ENCODE peak calls at places on chromosomes 13 and 19, in six cellular contexts. I is CD8-positive, alpha-beta T cell; A is breast epithelium; O is aorta; N is pancreas; G is PC-3. L is an unnamed sample.

GRCh38 chr19:3618144-3618810 is 8.3 kb downstream of the CACTIN start:
- DNase-seq in I (peak), A (no peak), O (peak), N (no peak), G (peak), L (peak)

GRCh38 chr13:98217597-98217996 is 40.5 kb upstream of the RNF113B start:
- DNase-seq in I (no peak), A (no peak), O (no peak), N (no peak), G (no peak), L (no peak)

GRCh38 chr13:111920932-111921705 is 145.8 kb upstream of the SOX1 start:
- DNase-seq in I (no peak), A (no peak), O (no peak), N (no peak), G (no peak), L (no peak)

GRCh38 chr13:20672772-20673171 is 30.7 kb upstream of the IL17D start:
- DNase-seq in I (no peak), A (no peak), O (no peak), N (no peak), G (no peak), L (no peak)

GRCh38 chr19:29288276-29288675 is 75.3 kb upstream of the UQCRFS1 start:
- DNase-seq in I (no peak), A (no peak), O (no peak), N (no peak), G (no peak), L (no peak)

GRCh38 chr19:17021793-17022590 is 4.6 kb downstream of the CPAMD8 start:
- DNase-seq in I (no peak), A (peak), O (no peak), N (no peak), G (peak), L (no peak)

GRCh38 chr19:55642153-55643002 is 1.1 kb upstream of the ZNF581 start:
- DNase-seq in I (peak), A (no peak), O (peak), N (peak), G (peak), L (peak)

GRCh38 chr13:42474954-42475353 is 99.0 kb upstream of the TNFSF11 start:
- DNase-seq in I (no peak), A (no peak), O (no peak), N (no peak), G (no peak), L (no peak)

GRCh38 chr19:3146677-3147100 is 10.9 kb downstream of the GNA15 start:
- DNase-seq in I (peak), A (no peak), O (peak), N (no peak), G (peak), L (peak)

GRCh38 chr13:102295316-102296048 is 106.4 kb downstream of the FGF14 start:
- DNase-seq in I (no peak), A (no peak), O (no peak), N (no peak), G (no peak), L (no peak)

GRCh38 chr19:8498295-8498694 is 4.1 kb downstream of the PRAM1 start:
- DNase-seq in I (no peak), A (no peak), O (no peak), N (no peak), G (no peak), L (no peak)

GRCh38 chr19:41299755-41300089 is 10.2 kb upstream of the CCDC97 start:
- DNase-seq in I (peak), A (no peak), O (peak), N (no peak), G (no peak), L (no peak)

GRCh38 chr19:49297403-49297802 is 27.6 kb downstream of the SLC6A16 start:
- DNase-seq in I (no peak), A (no peak), O (no peak), N (no peak), G (no peak), L (no peak)

GRCh38 chr19:6819323-6819722 is 46.8 kb downstream of the VAV1 start:
- DNase-seq in I (no peak), A (no peak), O (no peak), N (no peak), G (no peak), L (no peak)

GRCh38 chr19:4083677-4084546 is 17.2 kb upstream of the ZBTB7A start:
- DNase-seq in I (peak), A (no peak), O (no peak), N (no peak), G (peak), L (no peak)

GRCh38 chr19:16306728-16307402 is 17.8 kb upstream of the KLF2 start:
- DNase-seq in I (no peak), A (no peak), O (no peak), N (no peak), G (no peak), L (no peak)

GRCh38 chr13:42049454-42049780 is 969 bp downstream of the DGKH start:
- DNase-seq in I (no peak), A (no peak), O (no peak), N (no peak), G (no peak), L (no peak)

GRCh38 chr13:111344471-111345191 is 24.2 kb downstream of the TEX29 start:
- DNase-seq in I (no peak), A (no peak), O (peak), N (no peak), G (peak), L (no peak)

GRCh38 chr19:53977991-53978731 is 13.3 kb upstream of the CACNG6 start:
- DNase-seq in I (no peak), A (no peak), O (peak), N (no peak), G (peak), L (no peak)

GRCh38 chr13:80454245-80454644 is 113.3 kb upstream of the SPRY2 start:
- DNase-seq in I (no peak), A (no peak), O (no peak), N (no peak), G (no peak), L (peak)

GRCh38 chr13:31485183-31485582 is 254.1 kb upstream of the RXFP2 start:
- DNase-seq in I (no peak), A (no peak), O (no peak), N (no peak), G (no peak), L (no peak)

GRCh38 chr13:30132623-30133553 is 174.5 kb downstream of the KATNAL1 start:
- DNase-seq in I (peak), A (peak), O (peak), N (peak), G (peak), L (peak)

GRCh38 chr19:938233-938923 is 12.5 kb downstream of the ARID3A start:
- DNase-seq in I (no peak), A (no peak), O (no peak), N (peak), G (no peak), L (no peak)

GRCh38 chr19:28456708-28457320 is 756.1 kb downstream of the UQCRFS1 start:
- DNase-seq in I (no peak), A (no peak), O (no peak), N (no peak), G (no peak), L (no peak)

GRCh38 chr13:51479199-51479523 is 26.3 kb upstream of the INTS6 start:
- DNase-seq in I (no peak), A (no peak), O (no peak), N (no peak), G (peak), L (no peak)

GRCh38 chr13:72141845-72142470 is 275.0 kb upstream of the DACH1 start:
- DNase-seq in I (no peak), A (no peak), O (no peak), N (no peak), G (peak), L (no peak)

GRCh38 chr13:62293081-62293480 is 877.4 kb upstream of the PCDH20 start:
- DNase-seq in I (no peak), A (no peak), O (no peak), N (no peak), G (peak), L (no peak)

GRCh38 chr13:112073245-112074138 is 6.5 kb downstream of the SOX1 start:
- DNase-seq in I (no peak), A (no peak), O (no peak), N (no peak), G (no peak), L (no peak)

GRCh38 chr19:20482721-20483120 is 82.9 kb downstream of the ZNF737 start:
- DNase-seq in I (peak), A (no peak), O (no peak), N (no peak), G (no peak), L (no peak)

GRCh38 chr19:16338470-16339360 is 14.1 kb downstream of the KLF2 start:
- DNase-seq in I (peak), A (peak), O (peak), N (peak), G (peak), L (no peak)

GRCh38 chr19:37362733-37363132 is 8.2 kb upstream of the ZNF527 start:
- DNase-seq in I (no peak), A (no peak), O (no peak), N (no peak), G (no peak), L (peak)

GRCh38 chr13:59458908-59459579 is 704.7 kb downstream of the DIAPH3 start:
- DNase-seq in I (no peak), A (no peak), O (no peak), N (no peak), G (peak), L (no peak)

GRCh38 chr13:29362849-29363604 is 232.5 kb downstream of the SLC7A1 start:
- DNase-seq in I (no peak), A (no peak), O (peak), N (no peak), G (peak), L (peak)

GRCh38 chr19:32404213-32404938 is 1.2 kb upstream of the DPY19L3 start:
- DNase-seq in I (no peak), A (no peak), O (no peak), N (no peak), G (no peak), L (no peak)

GRCh38 chr13:98214008-98214643 is 37.1 kb upstream of the RNF113B start:
- DNase-seq in I (no peak), A (no peak), O (no peak), N (no peak), G (peak), L (no peak)

GRCh38 chr13:106523566-106523965 is 11.9 kb downstream of the EFNB2 start:
- DNase-seq in I (no peak), A (no peak), O (no peak), N (no peak), G (no peak), L (no peak)

GRCh38 chr13:45695198-45695730 is 6.9 kb upstream of the CBY2 start:
- DNase-seq in I (no peak), A (no peak), O (no peak), N (no peak), G (no peak), L (no peak)

GRCh38 chr13:38350114-38350617 is 515 bp downstream of the UFM1 start:
- DNase-seq in I (no peak), A (peak), O (peak), N (peak), G (peak), L (peak)

GRCh38 chr13:99995104-99995502 is 13.5 kb downstream of the ZIC2 start:
- DNase-seq in I (no peak), A (no peak), O (no peak), N (no peak), G (no peak), L (no peak)
- H3K27ac ChIP-seq in I (no peak), A (no peak), O (no peak), N (no peak), G (no peak), L (no peak)

GRCh38 chr13:113489549-113490495 is 689 bp downstream of the DCUN1D2 start:
- DNase-seq in I (peak), A (no peak), O (no peak), N (peak), G (peak), L (peak)

GRCh38 chr13:113490496-113491417 is at the start of gene DCUN1D2:
- DNase-seq in I (peak), A (peak), O (peak), N (peak), G (peak), L (peak)

GRCh38 chr13:113493315-113493951 is 2.9 kb upstream of the DCUN1D2 start:
- DNase-seq in I (no peak), A (no peak), O (no peak), N (no peak), G (peak), L (peak)

GRCh38 chr13:113491418-113491883 is 940 bp upstream of the DCUN1D2 start:
- DNase-seq in I (no peak), A (no peak), O (peak), N (no peak), G (peak), L (no peak)

GRCh38 chr13:113491982-113492381 is 1.5 kb upstream of the DCUN1D2 start:
- DNase-seq in I (no peak), A (no peak), O (no peak), N (no peak), G (no peak), L (no peak)
- H3K27ac ChIP-seq in I (no peak), A (peak), O (no peak), N (peak), G (peak), L (no peak)

DNA sequence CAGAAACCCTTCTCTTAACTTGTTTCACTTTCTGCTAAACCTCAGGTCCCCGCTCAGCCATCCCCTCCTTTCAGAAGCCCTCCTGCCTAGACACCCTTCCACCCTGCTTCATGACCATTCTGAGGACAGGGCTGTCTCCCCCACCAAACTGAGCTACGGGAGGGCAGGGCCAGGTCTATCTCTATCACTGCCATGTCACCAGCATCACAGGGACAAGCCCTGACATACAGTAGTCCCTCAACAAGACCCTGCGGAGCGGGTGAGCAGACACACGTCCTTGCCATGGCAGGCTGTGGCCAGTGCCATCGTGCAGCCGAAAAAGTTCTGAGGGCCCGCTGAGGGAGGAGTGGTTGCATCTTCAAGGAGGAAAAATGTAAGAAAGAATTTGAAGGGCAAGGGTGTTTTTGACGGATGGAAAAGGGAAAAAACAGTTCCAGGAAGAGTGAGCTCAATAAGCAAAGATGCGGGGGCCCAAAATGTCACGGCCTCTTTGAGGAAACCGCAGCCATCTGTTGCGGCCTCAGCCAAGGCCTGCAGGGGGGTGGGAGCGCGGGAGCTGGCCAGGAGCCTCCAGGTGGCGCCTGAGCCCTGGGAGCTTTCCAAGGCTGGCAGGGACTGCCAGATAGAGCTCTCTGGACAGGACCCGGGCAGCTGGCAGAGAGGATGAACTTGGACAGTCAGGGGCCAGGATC is 8.1 kb downstream of the PTGIR start:
- DNase-seq in I (no peak), A (peak), O (peak), N (peak), G (peak), L (no peak)
- H3K27ac ChIP-seq in I (no peak), A (peak), O (no peak), N (peak), G (no peak), L (no peak)

GRCh38 chr13:108947551-108948030 is 318.2 kb downstream of the MYO16 start:
- DNase-seq in I (no peak), A (peak), O (peak), N (no peak), G (no peak), L (no peak)
- H3K27ac ChIP-seq in I (no peak), A (peak), O (no peak), N (no peak), G (no peak), L (no peak)

L was measured in MM.1S.